ENCODE peak calls at places on chromosomes 13 and 19, in eight cellular contexts. U, T, Y, I, F, G, N and H are unnamed samples.

GRCh38 chr19:18972301-18972831 is 31.3 kb upstream of the HOMER3 start:
- DNase-seq in U (no peak), T (no peak), Y (no peak), I (no peak), F (no peak), G (no peak), N (no peak), H (no peak)

GRCh38 chr19:16327911-16328823 is 3.5 kb downstream of the KLF2 start:
- DNase-seq in U (no peak), T (peak), Y (no peak), I (peak), F (no peak), G (no peak), N (no peak), H (no peak)

GRCh38 chr19:17665058-17665457 is 23.1 kb downstream of the UNC13A start:
- DNase-seq in U (no peak), T (no peak), Y (no peak), I (no peak), F (no peak), G (no peak), N (no peak), H (no peak)

GRCh38 chr13:108755084-108755483 is 125.7 kb downstream of the MYO16 start:
- DNase-seq in U (no peak), T (no peak), Y (no peak), I (no peak), F (no peak), G (no peak), N (no peak), H (no peak)

GRCh38 chr19:30480097-30480496 is 107.9 kb downstream of the ZNF536 start:
- DNase-seq in U (no peak), T (no peak), Y (no peak), I (no peak), F (no peak), G (no peak), N (no peak), H (no peak)

GRCh38 chr13:78701383-78701782 is 42.4 kb upstream of the OBI1 start:
- DNase-seq in U (no peak), T (no peak), Y (no peak), I (no peak), F (no peak), G (no peak), N (no peak), H (no peak)

GRCh38 chr19:16266586-16266942 is 58.1 kb upstream of the KLF2 start:
- DNase-seq in U (no peak), T (peak), Y (no peak), I (no peak), F (no peak), G (peak), N (no peak), H (no peak)

GRCh38 chr13:114229486-114229885 is 5.2 kb upstream of the CDC16 start:
- DNase-seq in U (no peak), T (no peak), Y (peak), I (no peak), F (no peak), G (no peak), N (no peak), H (no peak)

GRCh38 chr13:100921139-100921538 is 246.5 kb upstream of the TMTC4 start:
- DNase-seq in U (no peak), T (no peak), Y (no peak), I (no peak), F (no peak), G (no peak), N (no peak), H (no peak)

GRCh38 chr13:95137096-95137495 is 164.2 kb downstream of the ABCC4 start:
- DNase-seq in U (peak), T (no peak), Y (no peak), I (no peak), F (no peak), G (no peak), N (no peak), H (no peak)

GRCh38 chr19:50383307-50383851 is 768 bp upstream of the POLD1 start:
- DNase-seq in U (peak), T (no peak), Y (no peak), I (no peak), F (no peak), G (no peak), N (no peak), H (no peak)